ENCODE peak calls at places on chromosomes 7 and 10, in nine cellular contexts. P is psoas muscle, T is mammary epithelial cell, I is pancreas, O is colonic mucosa, C is BJ, R is HL-60, B is mucosa of descending colon, X is endodermal cell. G is an unnamed sample.
A peak's percentile ranks its signal among the peaks of the same experiment; 100 is the strongest.

GRCh38 chr7:92835851-92836488 is 403 bp downstream of the CDK6 start:
- DNase-seq in X (no peak), I (peak; percentile 24), O (peak; percentile 56), C (no peak), R (no peak), T (no peak), P (peak; percentile 42), B (peak; percentile 66), G (no peak)

GRCh38 chr10:11849908-11850307 is 26.8 kb downstream of the PROSER2 start:
- DNase-seq in I (no peak), O (no peak), T (no peak), P (no peak), X (no peak), B (no peak), R (peak; percentile 62), C (no peak), G (no peak)

GRCh38 chr7:92115821-92116220 is 18.5 kb downstream of the CYP51A1 start:
- DNase-seq in X (no peak), B (no peak), I (no peak), R (no peak), C (no peak), P (no peak), O (no peak), T (no peak), G (no peak)

GRCh38 chr10:734481-734880 is 45.0 kb upstream of the DIP2C start:
- DNase-seq in I (no peak), X (no peak), C (peak; percentile 9), P (no peak), T (no peak), R (no peak), B (no peak), O (no peak), G (no peak)

GRCh38 chr10:71526662-71527061 is 129.9 kb downstream of the CDH23 start:
- DNase-seq in T (no peak), R (no peak), I (no peak), B (no peak), O (no peak), C (no peak), P (no peak), X (no peak), G (no peak)

GRCh38 chr7:47326220-47326619 is 255.7 kb downstream of the TNS3 start:
- DNase-seq in I (no peak), B (no peak), X (peak; percentile 60), T (peak; percentile 79), P (no peak), R (no peak), C (peak; percentile 30), O (no peak), G (no peak)

GRCh38 chr10:33099748-33100147 is 141.7 kb upstream of the ITGB1 start:
- DNase-seq in R (no peak), P (no peak), X (no peak), C (peak; percentile 48), I (no peak), B (no peak), O (no peak), T (no peak), G (peak; percentile 61)

GRCh38 chr7:115805458-115805857 is 225.1 kb downstream of the TFEC start:
- DNase-seq in C (no peak), P (no peak), B (no peak), X (no peak), I (no peak), O (no peak), R (no peak), T (peak; percentile 10), G (no peak)

GRCh38 chr10:79024716-79025112 is 44.1 kb upstream of the ZMIZ1 start:
- DNase-seq in X (peak; percentile 69), P (peak; percentile 48), C (no peak), I (no peak), B (no peak), O (no peak), R (no peak), T (no peak), G (no peak)

GRCh38 chr7:37000514-37000913 is 276.2 kb upstream of the AOAH start:
- DNase-seq in X (no peak), O (no peak), C (no peak), T (no peak), P (no peak), I (no peak), B (no peak), R (no peak), G (no peak)

GRCh38 chr7:77649950-77650349 is 46.3 kb upstream of the RSBN1L start:
- DNase-seq in I (no peak), T (no peak), B (no peak), P (no peak), C (no peak), O (no peak), R (no peak), X (no peak), G (peak; percentile 34)

GRCh38 chr7:118352854-118353453 is 128.4 kb downstream of the ANKRD7 start:
- DNase-seq in X (no peak), P (no peak), O (no peak), T (peak; percentile 10), B (no peak), I (no peak), R (peak; percentile 13), C (no peak), G (no peak)

GRCh38 chr10:13787015-13787421 is 200.3 kb downstream of the PRPF18 start:
- DNase-seq in I (no peak), B (peak; percentile 53), P (no peak), C (no peak), X (no peak), T (peak; percentile 70), R (no peak), O (peak; percentile 26), G (no peak)

GRCh38 chr7:12974451-12975166 is 287.2 kb downstream of the ARL4A start:
- DNase-seq in B (no peak), P (no peak), C (no peak), X (no peak), I (no peak), T (no peak), R (no peak), O (no peak), G (no peak)
- H3K4me3 ChIP-seq in B (no peak overlapping the region), P (no peak overlapping the region), C (no peak overlapping the region), X (no peak overlapping the region), I (no peak overlapping the region), T (no peak overlapping the region), R (no peak overlapping the region), O (no peak overlapping the region), G (no peak overlapping the region)

DNA sequence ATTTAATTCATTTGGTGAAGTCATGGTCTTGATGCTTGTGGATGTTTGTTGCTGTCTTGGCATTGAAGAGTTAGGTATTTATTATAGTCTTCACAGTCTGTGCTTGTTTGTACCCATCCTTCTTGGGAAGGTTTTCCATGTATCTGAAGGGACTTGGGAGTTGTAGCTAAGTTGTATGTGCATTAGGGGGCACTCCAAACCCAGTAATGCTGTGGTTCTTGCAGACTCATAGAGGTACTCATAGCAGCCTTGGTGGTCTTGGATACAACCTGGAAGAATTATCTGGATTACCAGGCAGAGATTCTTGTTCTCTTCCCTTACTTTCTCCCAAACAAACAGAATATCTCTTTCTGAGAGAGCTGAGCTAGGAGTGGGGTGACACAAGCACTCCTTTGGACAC is 93.2 kb downstream of the ADCYAP1R1 start:
- DNase-seq in P (no peak), B (no peak), T (no peak), C (no peak), R (no peak), O (no peak), I (no peak), X (peak; percentile 64), G (no peak)
- TF ChIP-seq CTCF in P (no peak), B (no peak), T (no peak), C (no peak), R (no peak), O (no peak), I (no peak), X (peak; percentile 73), G (no peak)

DNA sequence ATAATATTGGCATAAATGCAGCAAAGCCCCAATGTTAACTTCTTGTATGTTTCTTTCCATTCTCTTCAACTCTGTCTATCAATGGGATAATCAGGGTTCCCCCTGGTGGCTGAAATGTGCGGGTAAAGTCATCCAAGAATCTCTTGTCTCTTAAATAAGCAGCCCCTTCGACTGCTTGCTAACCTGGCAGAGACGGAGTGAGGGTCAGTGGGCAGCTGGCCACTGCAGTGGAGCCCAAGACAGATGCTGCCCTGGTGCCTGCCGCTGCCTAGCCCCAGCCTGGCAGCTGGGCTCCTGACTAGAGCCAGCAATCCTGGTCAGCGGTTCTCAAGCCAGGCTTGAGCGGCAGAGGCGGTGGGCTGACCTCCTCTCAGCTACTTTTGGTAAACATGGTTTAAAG is 248.9 kb downstream of the COBL start:
- DNase-seq in R (no peak), X (peak; percentile 92), C (peak; percentile 14), P (no peak), O (peak; percentile 72), I (peak; percentile 65), T (peak; percentile 42), B (no peak), G (peak; percentile 16)
- H3K4me3 ChIP-seq in R (no peak overlapping the region), X (no peak overlapping the region), C (no peak overlapping the region), P (no peak overlapping the region), O (no peak overlapping the region), I (no peak overlapping the region), T (no peak overlapping the region), B (no peak overlapping the region), G (no peak overlapping the region)

GRCh38 chr7:83985766-83986165 is 208.8 kb downstream of the SEMA3A start:
- DNase-seq in O (no peak), B (no peak), X (no peak), R (no peak), I (no peak), P (no peak), T (no peak), C (no peak), G (no peak)
- TF ChIP-seq CTCF in O (no peak), B (no peak), X (no peak), R (no peak), I (no peak), P (no peak), T (no peak), C (no peak), G (no peak)

GRCh38 chr10:29386347-29386999 is 97.6 kb downstream of the LYZL1 start:
- DNase-seq in I (no peak), B (no peak), P (no peak), R (no peak), O (no peak), C (no peak), X (peak; percentile 57), T (peak; percentile 11), G (no peak)

GRCh38 chr10:29392376-29393021 is 103.6 kb downstream of the LYZL1 start:
- DNase-seq in O (peak; percentile 31), I (peak; percentile 36), C (no peak), B (no peak), R (no peak), P (no peak), X (peak; percentile 80), T (peak; percentile 19), G (no peak)

GRCh38 chr10:29387269-29387668 is 98.4 kb downstream of the LYZL1 start:
- DNase-seq in X (no peak), R (no peak), B (no peak), C (no peak), O (no peak), P (no peak), I (no peak), T (no peak), G (no peak)

GRCh38 chr10:29389935-29390334 is 101.1 kb downstream of the LYZL1 start:
- DNase-seq in I (no peak), T (peak; percentile 8), X (no peak), C (no peak), O (no peak), B (no peak), R (no peak), P (no peak), G (no peak)

GRCh38 chr10:29389493-29389892 is 100.6 kb downstream of the LYZL1 start:
- DNase-seq in X (no peak), T (no peak), C (no peak), I (no peak), P (no peak), B (no peak), R (no peak), O (no peak), G (no peak)
- H3K4me3 ChIP-seq in X (no peak overlapping the region), T (no peak overlapping the region), C (no peak overlapping the region), I (no peak overlapping the region), P (no peak overlapping the region), B (no peak overlapping the region), R (no peak overlapping the region), O (no peak overlapping the region), G (no peak overlapping the region)

G was measured in AG04449.